ENCODE peak calls at places on chromosomes 4 and X, in seven cellular contexts. F is endothelial cell of umbilical vein, M is adipocyte, Y is left lung, R is cardiac muscle cell, Z is mucosa of descending colon, N is aorta. Q is an unnamed sample. For H3K36me3, the result is how much of the 10 kb centered on the place peaks cover.

GRCh38 chr4:186723207-186724047 is at the start of gene FAT1:
- DNase-seq in Z (peak), Y (peak), R (peak), F (peak), N (peak), M (peak), Q (no peak)

GRCh38 chr4:82761249-82761648 is 37.3 kb downstream of the SCD5 start:
- DNase-seq in Y (no peak), F (no peak), N (no peak), M (peak), Z (no peak), R (no peak), Q (no peak)

GRCh38 chr4:84578540-84579409 is 4.2 kb upstream of the CDS1 start:
- DNase-seq in Y (no peak), Z (no peak), N (no peak), M (peak), R (peak), F (peak), Q (no peak)

GRCh38 chrX:31570658-31571057 is 498.8 kb upstream of the FTHL17 start:
- DNase-seq in F (no peak), Z (no peak), Y (no peak), R (no peak), M (no peak), N (no peak), Q (no peak)

GRCh38 chrX:104172121-104172520 is 5.9 kb downstream of the FAM199X start:
- DNase-seq in R (no peak), N (no peak), F (no peak), Z (no peak), Y (no peak), M (no peak), Q (no peak)

GRCh38 chr4:107519057-107519456 is 201.0 kb downstream of the PAPSS1 start:
- DNase-seq in Z (no peak), M (peak), F (peak), Y (no peak), N (no peak), R (peak), Q (no peak)

GRCh38 chr4:14143892-14144291 is 516.4 kb upstream of the BOD1L1 start:
- DNase-seq in Y (no peak), F (no peak), M (no peak), Z (no peak), N (no peak), R (no peak), Q (no peak)

GRCh38 chrX:49172280-49172780 is 632 bp downstream of the PLP2 start:
- DNase-seq in F (peak), M (peak), R (peak), Z (peak), N (peak), Y (peak), Q (no peak)

GRCh38 chr4:8710416-8710815 is 117.9 kb downstream of the CPZ start:
- DNase-seq in F (no peak), M (no peak), Z (no peak), Y (no peak), R (no peak), N (peak), Q (no peak)

GRCh38 chr4:30870513-30870912 is 150.3 kb downstream of the PCDH7 start:
- DNase-seq in F (no peak), M (no peak), N (no peak), R (no peak), Y (no peak), Z (no peak), Q (no peak)

GRCh38 chr4:21512351-21512750 is 436.2 kb downstream of the KCNIP4 start:
- DNase-seq in Z (no peak), M (peak), N (no peak), F (peak), Y (no peak), R (peak), Q (peak)

GRCh38 chr4:72031868-72032619 is at the start of gene NPFFR2:
- DNase-seq in Y (peak), F (peak), Z (no peak), M (peak), R (peak), N (peak), Q (peak)

GRCh38 chrX:40094900-40095587 is 2.7 kb downstream of the BCOR start:
- DNase-seq in Z (peak), R (no peak), M (peak), Y (no peak), F (peak), N (peak), Q (no peak)

GRCh38 chr4:100417565-100417964 is 100.3 kb downstream of the EMCN start:
- DNase-seq in N (no peak), R (peak), F (no peak), M (peak), Y (no peak), Z (no peak), Q (no peak)

GRCh38 chr4:86957214-86957613 is 22.4 kb downstream of the AFF1 start:
- DNase-seq in F (no peak), Y (no peak), R (peak), N (no peak), Z (no peak), M (peak), Q (no peak)

GRCh38 chr4:90137545-90137944 is 10.4 kb downstream of the CCSER1 start:
- DNase-seq in Z (no peak), M (no peak), Y (no peak), N (no peak), F (peak), R (no peak), Q (no peak)

GRCh38 chr4:167623241-167623572 is 388.9 kb upstream of the SPOCK3 start:
- DNase-seq in Z (no peak), R (no peak), Y (no peak), M (no peak), N (no peak), F (no peak), Q (no peak)

GRCh38 chr4:48369771-48370170 is 28.4 kb downstream of the SLAIN2 start:
- DNase-seq in Y (no peak), R (no peak), N (no peak), Z (no peak), F (no peak), M (peak), Q (no peak)

GRCh38 chr4:119314356-119314755 is 7.6 kb downstream of the FABP2 start:
- DNase-seq in M (peak), F (peak), N (no peak), Y (no peak), R (peak), Z (no peak), Q (no peak)

GRCh38 chr4:75512336-75513211 is 1.6 kb downstream of the RCHY1 start:
- DNase-seq in F (peak), Y (no peak), Z (no peak), M (peak), N (no peak), R (peak), Q (no peak)

GRCh38 chr4:78710536-78710935 is 65.6 kb upstream of the BMP2K start:
- DNase-seq in Y (no peak), F (no peak), N (no peak), M (no peak), R (no peak), Z (no peak), Q (no peak)

GRCh38 chr4:38088321-38088720 is 128.1 kb downstream of the PTTG2 start:
- DNase-seq in M (no peak), N (no peak), F (no peak), Y (no peak), Z (no peak), R (no peak), Q (no peak)

GRCh38 chr4:174036111-174036510 is 247.4 kb downstream of the FBXO8 start:
- DNase-seq in R (no peak), M (no peak), Y (no peak), N (no peak), Z (no peak), F (no peak), Q (no peak)

GRCh38 chr4:128475597-128475996 is 188.0 kb upstream of the PGRMC2 start:
- DNase-seq in Y (no peak), F (no peak), N (no peak), R (no peak), Z (no peak), M (no peak), Q (no peak)

GRCh38 chr4:186701273-186701672 is 22.4 kb downstream of the FAT1 start:
- DNase-seq in M (peak), Z (no peak), Y (no peak), R (peak), F (no peak), N (no peak), Q (no peak)

GRCh38 chr4:13322681-13323101 is 161.4 kb downstream of the RAB28 start:
- DNase-seq in Z (no peak), Y (no peak), R (peak), M (peak), N (no peak), F (no peak), Q (no peak)

GRCh38 chr4:24765331-24765990 is 29.9 kb upstream of the SOD3 start:
- DNase-seq in M (peak), F (no peak), Y (no peak), R (no peak), Z (no peak), N (no peak), Q (no peak)

GRCh38 chrX:97267376-97267775 is 383.7 kb downstream of the RPA4 start:
- DNase-seq in F (peak), Z (no peak), R (peak), N (no peak), Y (no peak), M (peak), Q (no peak)

GRCh38 chr4:140135529-140136021 is 18.4 kb downstream of the MAML3 start:
- DNase-seq in Z (peak), R (peak), N (peak), Y (no peak), F (peak), M (no peak), Q (no peak)

GRCh38 chr4:179709961-179710624 is 2267.9 kb upstream of the AGA start:
- DNase-seq in R (no peak), N (no peak), F (no peak), Z (no peak), M (no peak), Y (no peak), Q (peak)

GRCh38 chr4:110622841-110623709 is at the start of gene PITX2:
- DNase-seq in R (peak), Z (peak), Y (peak), M (peak), N (peak), F (peak), Q (no peak)

GRCh38 chr4:73404042-73404441 is at the start of gene ALB:
- DNase-seq in F (no peak), Z (no peak), R (no peak), M (no peak), Y (no peak), N (no peak), Q (no peak)

GRCh38 chr4:185229021-185229818 is 19.8 kb downstream of the SNX25 start:
- DNase-seq in R (no peak), F (no peak), N (no peak), M (no peak), Y (peak), Z (no peak), Q (no peak)

GRCh38 chr4:79331126-79331876 is 5.4 kb upstream of the NAA11 start:
- DNase-seq in M (no peak), F (no peak), N (no peak), Y (no peak), R (peak), Z (no peak), Q (no peak)

GRCh38 chr4:137083571-137083970 is 448.7 kb downstream of the PCDH18 start:
- DNase-seq in Z (no peak), R (peak), M (peak), N (no peak), F (no peak), Y (no peak), Q (no peak)

GRCh38 chrX:97531824-97532223 is 648.1 kb downstream of the RPA4 start:
- DNase-seq in N (no peak), Y (no peak), M (no peak), F (no peak), R (no peak), Z (no peak), Q (no peak)

GRCh38 chr4:142158980-142159379 is 522.6 kb downstream of the IL15 start:
- DNase-seq in R (no peak), N (no peak), F (no peak), Z (no peak), Y (no peak), M (no peak), Q (no peak)

GRCh38 chrX:133335027-133335426 is 80.3 kb downstream of the GPC4 start:
- DNase-seq in F (no peak), M (peak), Z (no peak), N (no peak), Y (no peak), R (peak), Q (no peak)

GRCh38 chrX:72714471-72714916 is 388 bp upstream of the PHKA1 start:
- DNase-seq in Y (peak), F (peak), M (peak), N (peak), Z (peak), R (peak), Q (peak)

GRCh38 chr4:77797239-77797638 is 21.9 kb downstream of the CNOT6L start:
- DNase-seq in F (no peak), Y (no peak), R (peak), Z (no peak), M (peak), N (no peak), Q (no peak)

GRCh38 chrX:131745942-131746489 is 202.1 kb downstream of the OR13H1 start:
- DNase-seq in F (no peak), R (no peak), Z (no peak), Y (no peak), M (no peak), N (no peak), Q (no peak)

GRCh38 chrX:131741103-131741581 is 197.3 kb downstream of the OR13H1 start:
- DNase-seq in M (peak), N (peak), F (no peak), R (no peak), Y (peak), Z (no peak), Q (no peak)

GRCh38 chrX:131747173-131747572 is 203.3 kb downstream of the OR13H1 start:
- DNase-seq in Z (no peak), M (peak), R (no peak), F (no peak), Y (peak), N (no peak), Q (no peak)

GRCh38 chrX:131746491-131746968 is 202.7 kb downstream of the OR13H1 start:
- DNase-seq in N (peak), M (peak), F (no peak), R (no peak), Y (peak), Z (no peak), Q (no peak)
- H3K36me3 ChIP-seq in N (under half), M (under half), F (under half), R (under half), Y (under half), Z (under half), Q (under half)

GRCh38 chrX:16039834-16040233 is 83.5 kb upstream of the GRPR start:
- DNase-seq in M (no peak), R (no peak), N (no peak), Y (no peak), Z (no peak), F (no peak), Q (no peak)
- H3K36me3 ChIP-seq in M (under half), R (under half), N (under half), Y (under half), Z (under half), F (under half), Q (under half)

DNA sequence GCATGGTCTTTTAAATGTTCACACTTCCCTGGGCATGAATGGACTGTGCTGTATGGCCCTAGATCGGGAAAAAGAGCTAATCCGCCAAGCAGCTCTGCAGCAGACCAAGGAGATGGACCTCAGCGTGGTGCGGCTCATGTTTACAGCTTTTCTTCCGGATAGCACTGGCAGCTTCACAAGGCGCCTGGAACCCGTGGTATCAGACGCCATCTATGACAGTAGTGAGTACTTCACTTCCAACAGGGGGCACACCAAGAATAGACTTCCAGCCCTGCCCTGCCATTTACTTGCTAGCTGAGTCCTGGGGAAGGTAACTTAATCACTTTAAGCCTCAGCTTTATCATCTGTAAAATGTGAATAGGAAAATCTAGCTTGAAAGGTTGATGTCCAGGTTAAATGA is 77.7 kb downstream of the NFKB1 start:
- DNase-seq in R (no peak), M (no peak), Z (no peak), N (no peak), F (no peak), Y (no peak), Q (peak)
- H3K36me3 ChIP-seq in R (under half), M (half or more), Z (under half), N (under half), F (under half), Y (under half), Q (under half)

GRCh38 chrX:128717635-128718578 is 665.7 kb upstream of the ACTRT1 start:
- DNase-seq in Z (no peak), Y (no peak), R (no peak), M (no peak), F (no peak), N (no peak), Q (no peak)

DNA sequence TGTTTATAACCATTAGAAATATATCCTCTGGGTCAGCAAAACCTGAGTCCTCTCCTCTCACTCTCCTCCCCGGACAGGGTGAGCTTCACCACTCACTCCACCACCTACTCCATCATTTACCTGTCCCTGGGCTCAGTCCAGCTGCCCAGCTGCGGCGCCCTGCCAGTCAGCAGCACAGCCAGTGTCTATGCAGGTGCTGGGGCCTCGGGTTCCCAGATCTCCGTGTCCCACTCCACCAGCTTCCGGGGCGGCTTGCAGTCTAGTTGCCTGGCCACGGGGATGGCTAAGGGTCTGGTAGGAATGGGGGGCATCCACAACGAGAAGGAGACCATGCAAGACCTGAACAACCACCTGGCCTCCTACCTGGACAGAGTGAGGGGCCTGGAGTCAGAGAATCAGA is 662.2 kb upstream of the ACTRT1 start:
- DNase-seq in Y (no peak), M (no peak), N (peak), Z (no peak), R (no peak), F (no peak), Q (no peak)
- H3K36me3 ChIP-seq in Y (under half), M (under half), N (under half), Z (under half), R (under half), F (under half), Q (under half)

DNA sequence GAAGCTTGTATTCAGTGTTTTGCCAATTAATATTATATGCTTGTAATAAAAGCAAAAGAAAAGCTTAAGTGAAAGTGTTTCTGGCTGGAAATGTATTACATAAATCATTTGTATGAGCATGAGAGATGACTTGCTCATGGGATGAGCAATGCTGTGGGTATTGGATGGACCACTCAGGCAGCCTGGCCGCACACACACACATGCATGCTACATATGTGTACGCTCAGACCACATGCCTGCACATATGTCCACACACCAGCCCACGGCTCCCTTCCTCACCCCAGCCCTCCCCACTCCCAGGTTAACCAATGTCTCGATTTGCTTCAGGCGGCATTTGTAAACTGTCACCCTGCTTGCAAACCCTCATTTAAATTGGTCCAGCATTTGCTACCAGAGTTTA is 55.9 kb downstream of the CPLX1 start:
- DNase-seq in R (no peak), F (no peak), Z (no peak), N (no peak), Y (no peak), M (no peak), Q (no peak)
- H3K36me3 ChIP-seq in R (under half), F (under half), Z (under half), N (under half), Y (under half), M (half or more), Q (under half)

GRCh38 chr4:3672465-3672831 is 93.7 kb upstream of the ADRA2C start:
- DNase-seq in R (no peak), Z (no peak), M (no peak), Y (no peak), N (peak), F (no peak), Q (no peak)

GRCh38 chr4:3668825-3669552 is 97.2 kb upstream of the ADRA2C start:
- DNase-seq in N (no peak), Y (no peak), F (no peak), R (no peak), Z (no peak), M (no peak), Q (no peak)

GRCh38 chr4:3671571-3672464 is 94.4 kb upstream of the ADRA2C start:
- DNase-seq in Z (no peak), M (peak), F (no peak), N (peak), Y (no peak), R (no peak), Q (no peak)

GRCh38 chr4:3669553-3669949 is 96.6 kb upstream of the ADRA2C start:
- DNase-seq in Z (no peak), Y (no peak), F (no peak), N (peak), R (no peak), M (no peak), Q (no peak)

DNA sequence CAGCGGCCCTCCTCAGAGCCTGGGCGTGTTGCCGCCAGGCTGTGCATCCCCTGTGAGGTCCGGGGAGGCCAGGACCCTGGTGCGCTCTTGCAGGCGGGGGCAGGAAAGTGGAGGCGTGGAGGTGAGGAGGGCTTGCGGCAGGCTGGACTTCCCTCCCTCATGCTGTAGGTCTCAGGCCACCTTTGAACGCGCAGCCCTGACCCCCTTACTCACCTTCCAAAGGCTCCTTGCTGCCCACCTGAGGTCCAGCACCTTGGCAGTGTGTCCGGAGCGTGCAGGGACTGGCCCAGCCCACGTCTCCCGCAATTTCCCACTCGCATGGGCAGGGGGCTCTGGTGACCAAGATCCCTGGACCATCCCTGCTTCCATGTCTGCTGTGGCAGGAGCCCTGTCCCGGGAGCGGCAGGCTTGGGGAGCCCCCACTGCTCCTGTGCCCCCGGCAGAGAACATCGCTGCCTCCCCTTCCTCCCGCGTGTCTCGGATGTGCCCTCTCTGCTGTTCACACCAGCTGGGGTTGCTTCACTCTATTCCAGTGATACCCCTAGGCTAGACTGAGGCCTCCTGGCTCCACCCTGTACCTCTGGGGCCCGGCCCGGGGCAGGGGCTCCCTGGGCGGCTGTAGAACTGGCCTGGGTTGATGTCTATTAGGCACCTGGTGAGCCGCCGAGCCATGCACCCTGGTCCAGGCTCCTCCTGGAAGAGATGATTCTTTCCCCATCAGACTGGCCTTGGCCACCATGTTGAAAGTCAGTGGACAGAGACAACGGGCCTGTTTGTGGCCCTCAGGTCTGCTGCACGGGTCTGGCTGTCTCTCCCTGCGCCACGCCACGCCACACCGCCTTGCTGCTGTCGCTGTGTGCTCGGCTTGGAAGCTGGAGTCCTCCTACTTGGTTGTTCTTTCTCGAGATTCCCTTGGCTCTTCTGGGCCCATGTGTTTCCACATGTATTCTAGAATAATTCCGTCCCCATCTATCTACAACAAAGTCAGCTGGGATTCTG is 95.4 kb upstream of the ADRA2C start:
- DNase-seq in Y (no peak), F (no peak), R (no peak), M (no peak), N (peak), Z (no peak), Q (no peak)
- H3K36me3 ChIP-seq in Y (under half), F (under half), R (under half), M (under half), N (under half), Z (under half), Q (under half)

Q was measured in iPS DF 6.9.